ENCODE peak calls at places on chromosomes 2 and 18, in seven cellular contexts. Y, U, F, J, H, Q and E are unnamed samples.

GRCh38 chr2:70645733-70646420 is 92.3 kb upstream of the TGFA start:
- DNase-seq in F (no peak), U (no peak), H (peak), J (no peak), Y (no peak), Q (no peak), E (peak)

GRCh38 chr2:164599954-164600589 is 21.2 kb downstream of the GRB14 start:
- DNase-seq in Y (no peak), J (peak), F (peak), U (peak), Q (no peak), H (peak), E (peak)

GRCh38 chr2:186486651-186487647 is 889 bp downstream of the ZC3H15 start:
- DNase-seq in U (no peak), F (no peak), Q (no peak), Y (no peak), J (peak), H (peak), E (peak)

GRCh38 chr2:69992310-69993047 is 31.0 kb upstream of the ASPRV1 start:
- DNase-seq in Q (no peak), U (no peak), J (no peak), F (peak), H (no peak), Y (no peak), E (no peak)

GRCh38 chr18:49510393-49511115 is 23.5 kb upstream of the C18orf32 start:
- DNase-seq in H (peak), Q (peak), F (peak), Y (peak), J (peak), U (peak), E (peak)

GRCh38 chr2:159595410-159596046 is 20.8 kb downstream of the BAZ2B start:
- DNase-seq in Y (no peak), F (no peak), Q (no peak), U (no peak), J (no peak), H (no peak), E (no peak)

GRCh38 chr2:54206596-54206995 is 49.4 kb downstream of the TSPYL6 start:
- DNase-seq in U (peak), Q (no peak), F (no peak), H (peak), Y (no peak), J (peak), E (peak)

GRCh38 chr18:24762417-24762816 is 302.0 kb downstream of the HRH4 start:
- DNase-seq in F (no peak), Q (no peak), H (no peak), U (no peak), Y (no peak), J (peak), E (no peak)

GRCh38 chr2:9889812-9890261 is 46.6 kb downstream of the TAF1B start:
- DNase-seq in U (no peak), H (peak), Y (no peak), Q (no peak), J (no peak), F (no peak), E (peak)

GRCh38 chr2:72325592-72326422 is 178.1 kb upstream of the CYP26B1 start:
- DNase-seq in U (no peak), F (peak), J (peak), Q (no peak), Y (no peak), H (peak), E (peak)

GRCh38 chr2:158687315-158687714 is 107.8 kb upstream of the DAPL1 start:
- DNase-seq in U (no peak), H (no peak), Y (no peak), J (no peak), Q (no peak), F (no peak), E (no peak)

GRCh38 chr2:74991977-74992376 is 33.5 kb downstream of the POLE4 start:
- DNase-seq in Q (no peak), H (no peak), F (no peak), J (peak), U (no peak), Y (no peak), E (no peak)

GRCh38 chr2:26144031-26144430 is 28.9 kb upstream of the GAREM2 start:
- DNase-seq in J (no peak), Q (no peak), Y (no peak), H (no peak), F (no peak), U (no peak), E (no peak)

GRCh38 chr2:46170011-46170410 is 127.2 kb upstream of the EPAS1 start:
- DNase-seq in Q (no peak), J (no peak), U (no peak), Y (no peak), F (no peak), H (no peak), E (no peak)

GRCh38 chr2:127419448-127420038 is 1.3 kb downstream of the PROC start:
- DNase-seq in J (no peak), Q (no peak), Y (no peak), H (no peak), F (peak), U (no peak), E (no peak)

GRCh38 chr2:7692657-7693161 is 775.5 kb downstream of the RNF144A start:
- DNase-seq in U (no peak), J (peak), Y (no peak), Q (no peak), H (no peak), F (no peak), E (no peak)

GRCh38 chr18:5630057-5630765 is 86.4 kb upstream of the EPB41L3 start:
- DNase-seq in Y (no peak), J (no peak), F (peak), H (peak), U (peak), Q (no peak), E (peak)

GRCh38 chr2:145158051-145158586 is 638.2 kb upstream of the ZEB2 start:
- DNase-seq in H (no peak), Q (no peak), U (no peak), J (peak), Y (no peak), F (peak), E (peak)

GRCh38 chr2:129627437-129627836 is 352.0 kb upstream of the RAB6C start:
- DNase-seq in U (no peak), J (no peak), Q (no peak), Y (no peak), F (no peak), H (no peak), E (no peak)

GRCh38 chr2:50391553-50391952 is 640.4 kb downstream of the NRXN1 start:
- DNase-seq in H (no peak), Y (no peak), F (no peak), U (no peak), J (no peak), Q (no peak), E (no peak)

GRCh38 chr18:32049393-32050161 is 31.0 kb downstream of the RNF125 start:
- DNase-seq in Q (no peak), H (peak), J (no peak), U (no peak), Y (peak), F (peak), E (peak)

GRCh38 chr2:5373200-5373599 is 319.0 kb upstream of the SOX11 start:
- DNase-seq in J (no peak), Q (no peak), F (no peak), Y (no peak), H (no peak), U (no peak), E (no peak)

GRCh38 chr2:81650048-81650971 is 1345.8 kb upstream of the LRRTM1 start:
- DNase-seq in Y (no peak), Q (no peak), U (no peak), F (no peak), J (no peak), H (no peak), E (no peak)

GRCh38 chr2:41913311-41913710 is 134.5 kb upstream of the PKDCC start:
- DNase-seq in F (no peak), H (no peak), Y (no peak), U (no peak), Q (no peak), J (no peak), E (no peak)

GRCh38 chr2:227325824-227326195 is 759 bp downstream of the MFF start:
- DNase-seq in J (peak), F (peak), Q (no peak), H (peak), U (peak), Y (no peak), E (peak)

GRCh38 chr2:10707831-10708230 is 13.6 kb upstream of the ATP6V1C2 start:
- DNase-seq in Q (no peak), U (no peak), H (no peak), Y (no peak), F (no peak), J (no peak), E (no peak)

GRCh38 chr2:20624156-20624883 is 26.6 kb downstream of the HS1BP3 start:
- DNase-seq in Y (no peak), Q (no peak), F (peak), J (no peak), U (no peak), H (no peak), E (no peak)

GRCh38 chr2:207088839-207089238 is 76.9 kb downstream of the KLF7 start:
- DNase-seq in Y (no peak), F (no peak), H (no peak), U (peak), J (no peak), Q (no peak), E (no peak)

GRCh38 chr18:57819671-57820460 is 16.8 kb upstream of the ATP8B1 start:
- DNase-seq in U (no peak), Q (no peak), J (peak), F (peak), Y (no peak), H (peak), E (peak)

GRCh38 chr2:107712857-107713256 is 113.8 kb upstream of the RGPD4 start:
- DNase-seq in J (no peak), U (no peak), Y (no peak), Q (no peak), F (no peak), H (no peak), E (peak)

GRCh38 chr2:71460595-71461303 is 7.4 kb downstream of the DYSF start:
- DNase-seq in Q (no peak), U (peak), H (no peak), F (no peak), J (peak), Y (no peak), E (peak)

GRCh38 chr2:233373316-233373715 is 19.0 kb downstream of the DGKD start:
- DNase-seq in U (no peak), J (no peak), F (no peak), Q (no peak), H (no peak), Y (no peak), E (no peak)

GRCh38 chr2:15363142-15363541 is 198.0 kb downstream of the NBAS start:
- DNase-seq in Y (no peak), F (no peak), J (peak), U (no peak), Q (no peak), H (no peak), E (no peak)

GRCh38 chr2:190215620-190216019 is 104.0 kb downstream of the HIBCH start:
- DNase-seq in J (peak), U (no peak), Q (no peak), H (no peak), Y (no peak), F (no peak), E (no peak)

GRCh38 chr2:113069676-113070605 is 2.2 kb downstream of the IL1F10 start:
- DNase-seq in Q (no peak), Y (no peak), U (no peak), J (no peak), H (no peak), F (no peak), E (no peak)

GRCh38 chr18:49561377-49562193 is at the start of gene LIPG:
- DNase-seq in H (peak), U (peak), Y (peak), Q (no peak), J (peak), F (peak), E (peak)

GRCh38 chr18:22699629-22700028 is 233.5 kb upstream of the RBBP8 start:
- DNase-seq in H (no peak), Q (no peak), J (no peak), U (no peak), Y (no peak), F (no peak), E (no peak)

GRCh38 chr2:208370881-208371633 is 35.5 kb upstream of the PTH2R start:
- DNase-seq in F (no peak), H (no peak), Q (no peak), J (peak), Y (no peak), U (no peak), E (no peak)